ENCODE peak calls at places on chromosomes 11 and 22, in ten cellular contexts. One of them, this sample, is unnamed.

GRCh38 chr11:92707173-92707619 is 262.3 kb upstream of the MTNR1B start:
- DNase-seq in lower leg skin: peak; percentile 84
- DNase-seq in endothelial cell of umbilical vein: no peak
- DNase-seq in kidney: no peak
- DNase-seq in IMR-90: no peak
- DNase-seq in AG09309: no peak
- DNase-seq in fibroblast of pulmonary artery: peak; percentile 13
- DNase-seq in lower lobe of right lung: no peak
- DNase-seq in cardiac muscle cell: peak; percentile 6
- DNase-seq in fibroblast of lung: no peak
- DNase-seq in this sample: peak; percentile 1

GRCh38 chr22:46769191-46769675 is 6.8 kb downstream of the TBC1D22A start:
- DNase-seq in lower leg skin: no peak
- DNase-seq in endothelial cell of umbilical vein: no peak
- DNase-seq in kidney: peak; percentile 93
- DNase-seq in IMR-90: no peak
- DNase-seq in AG09309: no peak
- DNase-seq in fibroblast of pulmonary artery: no peak
- DNase-seq in lower lobe of right lung: peak; percentile 46
- DNase-seq in cardiac muscle cell: no peak
- DNase-seq in fibroblast of lung: no peak
- DNase-seq in this sample: no peak

GRCh38 chr11:43508511-43508918 is 149.8 kb downstream of the TTC17 start:
- DNase-seq in lower leg skin: no peak
- DNase-seq in endothelial cell of umbilical vein: no peak
- DNase-seq in kidney: no peak
- DNase-seq in IMR-90: peak; percentile 61
- DNase-seq in AG09309: peak; percentile 46
- DNase-seq in fibroblast of pulmonary artery: peak; percentile 61
- DNase-seq in lower lobe of right lung: no peak
- DNase-seq in cardiac muscle cell: peak; percentile 52
- DNase-seq in fibroblast of lung: peak; percentile 51
- DNase-seq in this sample: peak; percentile 76

GRCh38 chr11:14643697-14644395 is at the start of gene PDE3B:
- DNase-seq in lower leg skin: peak; percentile 91
- DNase-seq in endothelial cell of umbilical vein: peak; percentile 35
- DNase-seq in kidney: peak; percentile 86
- DNase-seq in IMR-90: peak; percentile 27
- DNase-seq in AG09309: no peak
- DNase-seq in fibroblast of pulmonary artery: peak; percentile 46
- DNase-seq in lower lobe of right lung: peak; percentile 88
- DNase-seq in cardiac muscle cell: peak; percentile 70
- DNase-seq in fibroblast of lung: peak; percentile 55
- DNase-seq in this sample: peak; percentile 33

GRCh38 chr11:66420671-66421476 is at the start of gene NPAS4:
- DNase-seq in lower leg skin: no peak
- DNase-seq in endothelial cell of umbilical vein: no peak
- DNase-seq in kidney: peak; percentile 63
- DNase-seq in IMR-90: no peak
- DNase-seq in AG09309: no peak
- DNase-seq in fibroblast of pulmonary artery: no peak
- DNase-seq in lower lobe of right lung: no peak
- DNase-seq in cardiac muscle cell: no peak
- DNase-seq in fibroblast of lung: no peak
- DNase-seq in this sample: no peak

GRCh38 chr11:108206171-108206570 is 16.3 kb downstream of the NPAT start:
- DNase-seq in lower leg skin: no peak
- DNase-seq in endothelial cell of umbilical vein: no peak
- DNase-seq in kidney: no peak
- DNase-seq in IMR-90: no peak
- DNase-seq in AG09309: no peak
- DNase-seq in fibroblast of pulmonary artery: no peak
- DNase-seq in lower lobe of right lung: no peak
- DNase-seq in cardiac muscle cell: no peak
- DNase-seq in fibroblast of lung: no peak
- DNase-seq in this sample: no peak

GRCh38 chr11:33801821-33802413 is 27.6 kb upstream of the FBXO3 start:
- DNase-seq in lower leg skin: no peak
- DNase-seq in endothelial cell of umbilical vein: no peak
- DNase-seq in kidney: no peak
- DNase-seq in IMR-90: no peak
- DNase-seq in AG09309: no peak
- DNase-seq in fibroblast of pulmonary artery: no peak
- DNase-seq in lower lobe of right lung: no peak
- DNase-seq in cardiac muscle cell: no peak
- DNase-seq in fibroblast of lung: peak; percentile 7
- DNase-seq in this sample: peak; percentile 11

GRCh38 chr11:133809525-133810178 is 35.7 kb downstream of the SPATA19 start:
- DNase-seq in lower leg skin: peak; percentile 67
- DNase-seq in endothelial cell of umbilical vein: no peak
- DNase-seq in kidney: no peak
- DNase-seq in IMR-90: no peak
- DNase-seq in AG09309: no peak
- DNase-seq in fibroblast of pulmonary artery: no peak
- DNase-seq in lower lobe of right lung: no peak
- DNase-seq in cardiac muscle cell: peak; percentile 15
- DNase-seq in fibroblast of lung: peak; percentile 1
- DNase-seq in this sample: no peak

GRCh38 chr22:42410708-42411107 is 21.5 kb downstream of the NFAM1 start:
- DNase-seq in lower leg skin: no peak
- DNase-seq in endothelial cell of umbilical vein: no peak
- DNase-seq in kidney: no peak
- DNase-seq in IMR-90: no peak
- DNase-seq in AG09309: no peak
- DNase-seq in fibroblast of pulmonary artery: no peak
- DNase-seq in lower lobe of right lung: no peak
- DNase-seq in cardiac muscle cell: no peak
- DNase-seq in fibroblast of lung: no peak
- DNase-seq in this sample: no peak

GRCh38 chr11:104700609-104701008 is 197.7 kb downstream of the CASP12 start:
- DNase-seq in lower leg skin: no peak
- DNase-seq in endothelial cell of umbilical vein: no peak
- DNase-seq in kidney: no peak
- DNase-seq in IMR-90: peak; percentile 84
- DNase-seq in AG09309: no peak
- DNase-seq in fibroblast of pulmonary artery: peak; percentile 56
- DNase-seq in lower lobe of right lung: no peak
- DNase-seq in cardiac muscle cell: peak; percentile 78
- DNase-seq in fibroblast of lung: peak; percentile 97
- DNase-seq in this sample: peak; percentile 88

GRCh38 chr11:60777572-60777971 is 7.6 kb upstream of the MS4A10 start:
- DNase-seq in lower leg skin: no peak
- DNase-seq in endothelial cell of umbilical vein: peak; percentile 97
- DNase-seq in kidney: peak; percentile 47
- DNase-seq in IMR-90: peak; percentile 82
- DNase-seq in AG09309: peak; percentile 48
- DNase-seq in fibroblast of pulmonary artery: peak; percentile 95
- DNase-seq in lower lobe of right lung: no peak
- DNase-seq in cardiac muscle cell: peak; percentile 84
- DNase-seq in fibroblast of lung: peak; percentile 67
- DNase-seq in this sample: peak; percentile 84

GRCh38 chr11:118217575-118217974 is 7.2 kb downstream of the JAML start:
- DNase-seq in lower leg skin: no peak
- DNase-seq in endothelial cell of umbilical vein: no peak
- DNase-seq in kidney: no peak
- DNase-seq in IMR-90: no peak
- DNase-seq in AG09309: no peak
- DNase-seq in fibroblast of pulmonary artery: no peak
- DNase-seq in lower lobe of right lung: no peak
- DNase-seq in cardiac muscle cell: no peak
- DNase-seq in fibroblast of lung: no peak
- DNase-seq in this sample: no peak

GRCh38 chr11:129252621-129253020 is 60.5 kb upstream of the ARHGAP32 start:
- DNase-seq in lower leg skin: no peak
- DNase-seq in endothelial cell of umbilical vein: no peak
- DNase-seq in kidney: no peak
- DNase-seq in IMR-90: no peak
- DNase-seq in AG09309: no peak
- DNase-seq in fibroblast of pulmonary artery: no peak
- DNase-seq in lower lobe of right lung: no peak
- DNase-seq in cardiac muscle cell: no peak
- DNase-seq in fibroblast of lung: no peak
- DNase-seq in this sample: no peak

GRCh38 chr11:74370122-74370521 is 28.1 kb downstream of the PGM2L1 start:
- DNase-seq in lower leg skin: no peak
- DNase-seq in endothelial cell of umbilical vein: peak; percentile 90
- DNase-seq in kidney: no peak
- DNase-seq in IMR-90: no peak
- DNase-seq in AG09309: no peak
- DNase-seq in fibroblast of pulmonary artery: no peak
- DNase-seq in lower lobe of right lung: no peak
- DNase-seq in cardiac muscle cell: no peak
- DNase-seq in fibroblast of lung: no peak
- DNase-seq in this sample: no peak

GRCh38 chr11:65425105-65425970 is 2.7 kb downstream of the NEAT1 start:
- DNase-seq in lower leg skin: peak; percentile 85
- DNase-seq in endothelial cell of umbilical vein: peak; percentile 65
- DNase-seq in kidney: peak; percentile 66
- DNase-seq in IMR-90: peak; percentile 78
- DNase-seq in AG09309: peak; percentile 38
- DNase-seq in fibroblast of pulmonary artery: peak; percentile 84
- DNase-seq in lower lobe of right lung: peak; percentile 48
- DNase-seq in cardiac muscle cell: peak; percentile 82
- DNase-seq in fibroblast of lung: peak; percentile 83
- DNase-seq in this sample: peak; percentile 85

GRCh38 chr11:33691051-33691864 is 9.4 kb downstream of the C11orf91 start:
- DNase-seq in lower leg skin: no peak
- DNase-seq in endothelial cell of umbilical vein: no peak
- DNase-seq in kidney: no peak
- DNase-seq in IMR-90: no peak
- DNase-seq in AG09309: no peak
- DNase-seq in fibroblast of pulmonary artery: no peak
- DNase-seq in lower lobe of right lung: no peak
- DNase-seq in cardiac muscle cell: no peak
- DNase-seq in fibroblast of lung: no peak
- DNase-seq in this sample: no peak

GRCh38 chr11:74777038-74777437 is 28.4 kb downstream of the RNF169 start:
- DNase-seq in lower leg skin: no peak
- DNase-seq in endothelial cell of umbilical vein: no peak
- DNase-seq in kidney: no peak
- DNase-seq in IMR-90: no peak
- DNase-seq in AG09309: no peak
- DNase-seq in fibroblast of pulmonary artery: no peak
- DNase-seq in lower lobe of right lung: no peak
- DNase-seq in cardiac muscle cell: no peak
- DNase-seq in fibroblast of lung: no peak
- DNase-seq in this sample: no peak

GRCh38 chr11:76410771-76411423 is 29.8 kb downstream of the GVQW3 start:
- DNase-seq in lower leg skin: no peak
- DNase-seq in endothelial cell of umbilical vein: no peak
- DNase-seq in kidney: peak; percentile 69
- DNase-seq in IMR-90: no peak
- DNase-seq in AG09309: no peak
- DNase-seq in fibroblast of pulmonary artery: no peak
- DNase-seq in lower lobe of right lung: no peak
- DNase-seq in cardiac muscle cell: no peak
- DNase-seq in fibroblast of lung: no peak
- DNase-seq in this sample: no peak

GRCh38 chr11:68854273-68854958 is 12.7 kb upstream of the CPT1A start:
- DNase-seq in lower leg skin: no peak
- DNase-seq in endothelial cell of umbilical vein: no peak
- DNase-seq in kidney: peak; percentile 60
- DNase-seq in IMR-90: no peak
- DNase-seq in AG09309: no peak
- DNase-seq in fibroblast of pulmonary artery: no peak
- DNase-seq in lower lobe of right lung: no peak
- DNase-seq in cardiac muscle cell: no peak
- DNase-seq in fibroblast of lung: no peak
- DNase-seq in this sample: no peak
- H3K4me3 ChIP-seq in lower leg skin: no peak overlapping the region
- H3K4me3 ChIP-seq in endothelial cell of umbilical vein: peak overlapping the region; percentile 37
- H3K4me3 ChIP-seq in kidney: no peak overlapping the region
- H3K4me3 ChIP-seq in IMR-90: no peak overlapping the region
- H3K4me3 ChIP-seq in AG09309: no peak overlapping the region
- H3K4me3 ChIP-seq in fibroblast of pulmonary artery: peak overlapping the region; percentile 53
- H3K4me3 ChIP-seq in lower lobe of right lung: peak overlapping the region; percentile 63
- H3K4me3 ChIP-seq in cardiac muscle cell: peak overlapping the region; percentile 34
- H3K4me3 ChIP-seq in fibroblast of lung: no peak overlapping the region
- H3K4me3 ChIP-seq in this sample: no peak overlapping the region

GRCh38 chr22:22558972-22559603 is at the start of gene PRAME:
- DNase-seq in lower leg skin: no peak
- DNase-seq in endothelial cell of umbilical vein: peak; percentile 27
- DNase-seq in kidney: no peak
- DNase-seq in IMR-90: peak; percentile 13
- DNase-seq in AG09309: no peak
- DNase-seq in fibroblast of pulmonary artery: peak; percentile 39
- DNase-seq in lower lobe of right lung: peak; percentile 75
- DNase-seq in cardiac muscle cell: peak; percentile 49
- DNase-seq in fibroblast of lung: peak; percentile 3
- DNase-seq in this sample: peak; percentile 55
- TF ChIP-seq CTCF in lower leg skin: no peak
- TF ChIP-seq CTCF in endothelial cell of umbilical vein: peak; percentile 79
- TF ChIP-seq CTCF in kidney: peak; percentile 41
- TF ChIP-seq CTCF in IMR-90: peak; percentile 57
- TF ChIP-seq CTCF in AG09309: no peak
- TF ChIP-seq CTCF in fibroblast of pulmonary artery: peak; percentile 57
- TF ChIP-seq CTCF in lower lobe of right lung: peak; percentile 57
- TF ChIP-seq CTCF in cardiac muscle cell: peak; percentile 65
- TF ChIP-seq CTCF in fibroblast of lung: peak; percentile 13
- TF ChIP-seq CTCF in this sample: peak; percentile 71

DNA sequence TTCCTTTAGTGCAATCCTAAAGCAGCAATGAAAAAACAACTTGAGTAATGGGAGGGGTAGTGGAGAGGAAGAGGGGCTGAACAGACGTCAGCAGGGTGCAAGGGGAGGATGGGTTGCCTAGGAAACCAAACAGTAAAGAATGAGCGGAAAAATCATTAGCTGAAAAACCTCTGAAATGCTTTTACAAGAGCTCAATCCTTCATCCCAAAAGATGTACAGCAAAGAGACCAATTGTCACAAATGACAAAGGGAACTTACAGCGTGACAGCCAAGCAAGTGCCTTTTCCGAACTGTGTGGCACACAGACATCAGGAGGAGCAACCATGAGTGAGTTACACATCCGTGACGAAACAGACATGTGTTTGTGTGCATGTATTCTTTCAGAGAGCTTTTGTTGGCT is 104.6 kb downstream of the SIK3 start:
- DNase-seq in lower leg skin: no peak
- DNase-seq in endothelial cell of umbilical vein: peak; percentile 34
- DNase-seq in kidney: no peak
- DNase-seq in IMR-90: no peak
- DNase-seq in AG09309: no peak
- DNase-seq in fibroblast of pulmonary artery: peak; percentile 64
- DNase-seq in lower lobe of right lung: no peak
- DNase-seq in cardiac muscle cell: peak; percentile 57
- DNase-seq in fibroblast of lung: peak; percentile 49
- DNase-seq in this sample: peak; percentile 53
- H3K4me3 ChIP-seq in lower leg skin: no peak overlapping the region
- H3K4me3 ChIP-seq in endothelial cell of umbilical vein: no peak overlapping the region
- H3K4me3 ChIP-seq in kidney: no peak overlapping the region
- H3K4me3 ChIP-seq in IMR-90: no peak overlapping the region
- H3K4me3 ChIP-seq in AG09309: no peak overlapping the region
- H3K4me3 ChIP-seq in fibroblast of pulmonary artery: no peak overlapping the region
- H3K4me3 ChIP-seq in lower lobe of right lung: no peak overlapping the region
- H3K4me3 ChIP-seq in cardiac muscle cell: no peak overlapping the region
- H3K4me3 ChIP-seq in fibroblast of lung: no peak overlapping the region
- H3K4me3 ChIP-seq in this sample: no peak overlapping the region

DNA sequence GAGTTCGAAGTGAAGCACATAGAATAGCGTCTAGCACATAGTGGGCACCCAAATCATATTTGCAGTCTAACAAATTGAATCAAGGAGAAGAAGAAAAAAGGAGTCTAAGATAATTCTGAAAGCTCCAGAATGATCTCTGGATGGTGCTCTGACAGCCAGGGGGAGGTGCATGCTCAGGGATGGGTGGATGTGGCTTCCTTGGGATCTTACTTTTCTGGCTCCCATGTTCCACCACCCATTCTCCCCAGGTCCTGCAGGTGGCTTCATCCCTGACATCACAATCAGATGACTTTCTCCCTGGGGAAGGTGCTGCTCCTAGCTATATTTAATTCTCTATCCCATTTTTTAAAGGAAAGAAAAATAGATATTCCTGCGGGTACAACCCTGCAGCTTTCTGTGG is 381.9 kb downstream of the CADM1 start:
- DNase-seq in lower leg skin: peak; percentile 58
- DNase-seq in endothelial cell of umbilical vein: no peak
- DNase-seq in kidney: no peak
- DNase-seq in IMR-90: no peak
- DNase-seq in AG09309: no peak
- DNase-seq in fibroblast of pulmonary artery: no peak
- DNase-seq in lower lobe of right lung: no peak
- DNase-seq in cardiac muscle cell: no peak
- DNase-seq in fibroblast of lung: no peak
- DNase-seq in this sample: no peak
- TF ChIP-seq CTCF in lower leg skin: no peak
- TF ChIP-seq CTCF in endothelial cell of umbilical vein: no peak
- TF ChIP-seq CTCF in kidney: no peak
- TF ChIP-seq CTCF in IMR-90: no peak
- TF ChIP-seq CTCF in AG09309: no peak
- TF ChIP-seq CTCF in fibroblast of pulmonary artery: no peak
- TF ChIP-seq CTCF in lower lobe of right lung: no peak
- TF ChIP-seq CTCF in cardiac muscle cell: no peak
- TF ChIP-seq CTCF in fibroblast of lung: no peak
- TF ChIP-seq CTCF in this sample: no peak

This sample was measured in choroid plexus epithelial cell.